ENCODE peak calls at places on chromosomes 13 and 19, in four cellular contexts. Y is GM20000; K is tibial artery; D is activated T-cell treated with anti-CD3 and anti-CD28 coated beads, Interleukin-2, amount 50 U/mL, for 24 hours. M is an unnamed sample.

GRCh38 chr13:77698211-77699058 is 948 bp downstream of the SLAIN1 start:
- DNase-seq in Y (peak), K (no peak), D (peak), M (peak)

GRCh38 chr19:41912899-41913475 is 15.3 kb downstream of the ERFL start:
- DNase-seq in Y (no peak), K (no peak), D (peak), M (no peak)

GRCh38 chr13:23983671-23984070 is 86.4 kb upstream of the C1QTNF9B start:
- DNase-seq in Y (no peak), K (no peak), D (no peak), M (no peak)

GRCh38 chr13:76879211-76879875 is 6.9 kb downstream of the KCTD12 start:
- DNase-seq in Y (peak), K (peak), D (peak), M (peak)

GRCh38 chr13:72726721-72727416 is 560 bp downstream of the MZT1 start:
- DNase-seq in Y (peak), K (peak), D (no peak), M (no peak)

GRCh38 chr13:102548811-102549210 is 48.0 kb upstream of the TPP2 start:
- DNase-seq in Y (no peak), K (no peak), D (no peak), M (no peak)

GRCh38 chr13:100298116-100298681 is 209.3 kb downstream of the PCCA start:
- DNase-seq in Y (no peak), K (no peak), D (no peak), M (no peak)

GRCh38 chr19:36775768-36776167 is 3.2 kb upstream of the ZNF850 start:
- DNase-seq in Y (no peak), K (no peak), D (no peak), M (no peak)

GRCh38 chr13:52127783-52128702 is 830 bp downstream of the NEK5 start:
- DNase-seq in Y (peak), K (peak), D (peak), M (peak)

GRCh38 chr19:44903602-44904425 is 1.8 kb upstream of the APOE start:
- DNase-seq in Y (peak), K (peak), D (peak), M (peak)

GRCh38 chr13:60229708-60230272 is 66.1 kb upstream of the DIAPH3 start:
- DNase-seq in Y (no peak), K (no peak), D (no peak), M (no peak)

GRCh38 chr19:927044-927706 is 1.3 kb downstream of the ARID3A start:
- DNase-seq in Y (peak), K (peak), D (no peak), M (no peak)

GRCh38 chr13:76473552-76474134 is 412.6 kb downstream of the KCTD12 start:
- DNase-seq in Y (peak), K (peak), D (peak), M (peak)

GRCh38 chr19:24086974-24087595 is at the start of gene ZNF254:
- DNase-seq in Y (peak), K (peak), D (peak), M (peak)

GRCh38 chr13:41130356-41130755 is 2.2 kb downstream of the KBTBD6 start:
- DNase-seq in Y (no peak), K (no peak), D (no peak), M (no peak)

GRCh38 chr19:33302974-33303790 is 848 bp upstream of the CEBPA start:
- DNase-seq in Y (peak), K (peak), D (no peak), M (no peak)

GRCh38 chr13:20882206-20882605 is 20.3 kb downstream of the XPO4 start:
- DNase-seq in Y (no peak), K (no peak), D (no peak), M (no peak)

GRCh38 chr13:31962661-31963345 is 68.8 kb upstream of the FRY start:
- DNase-seq in Y (no peak), K (no peak), D (no peak), M (no peak)